ENCODE peak calls at places on chromosome 20, in seven cellular contexts. T is prostate gland, D is adrenal gland, B is ovary, O is lower leg skin, H is breast epithelium, J is tibial nerve. X is an unnamed sample.

GRCh38 chr20:20399705-20400104 is 31.8 kb downstream of the INSM1 start:
- DNase-seq in T (no peak), B (no peak), H (no peak), D (no peak), O (no peak), J (no peak), X (no peak)

GRCh38 chr20:52268184-52268583 is 76.6 kb upstream of the ZFP64 start:
- DNase-seq in H (no peak), J (no peak), T (no peak), B (no peak), D (no peak), O (no peak), X (no peak)

GRCh38 chr20:63462244-63462643 is 10.2 kb downstream of the KCNQ2 start:
- DNase-seq in J (no peak), O (no peak), D (no peak), B (no peak), H (no peak), T (no peak), X (no peak)

GRCh38 chr20:58585753-58586540 is 65.1 kb upstream of the STX16 start:
- DNase-seq in H (no peak), O (no peak), D (no peak), B (no peak), J (no peak), T (no peak), X (no peak)

GRCh38 chr20:50354690-50355592 is 155.2 kb upstream of the PTPN1 start:
- DNase-seq in D (no peak), O (no peak), T (no peak), J (no peak), B (no peak), H (no peak), X (no peak)

GRCh38 chr20:23156170-23156841 is 70.2 kb upstream of the CD93 start:
- DNase-seq in T (no peak), H (no peak), J (peak), O (peak), D (no peak), B (no peak), X (no peak)

GRCh38 chr20:4567172-4567571 is 154.5 kb upstream of the PRND start:
- DNase-seq in D (no peak), H (no peak), O (no peak), J (no peak), T (no peak), B (no peak), X (no peak)

GRCh38 chr20:24648919-24649318 is 179.5 kb downstream of the SYNDIG1 start:
- DNase-seq in T (no peak), O (no peak), B (no peak), H (no peak), D (no peak), J (no peak), X (no peak)

GRCh38 chr20:49481116-49481515 is 1.4 kb downstream of the KCNB1 start:
- DNase-seq in O (no peak), D (no peak), J (no peak), H (no peak), B (no peak), T (no peak), X (no peak)

GRCh38 chr20:32823737-32824588 is 4.2 kb downstream of the MAPRE1 start:
- DNase-seq in B (no peak), O (no peak), H (no peak), T (no peak), J (no peak), D (no peak), X (no peak)

GRCh38 chr20:34222208-34222607 is 19.0 kb upstream of the ASIP start:
- DNase-seq in J (peak), H (no peak), T (no peak), D (no peak), B (no peak), O (peak), X (no peak)

GRCh38 chr20:33838035-33838864 is 27.1 kb downstream of the CHMP4B start:
- DNase-seq in O (no peak), D (no peak), B (no peak), T (no peak), J (no peak), H (no peak), X (no peak)

GRCh38 chr20:56843817-56844216 is 214.7 kb downstream of the TFAP2C start:
- DNase-seq in B (no peak), H (no peak), T (no peak), J (no peak), D (no peak), O (no peak), X (no peak)

GRCh38 chr20:53077373-53078205 is 105.4 kb downstream of the TSHZ2 start:
- DNase-seq in O (peak), H (no peak), T (no peak), B (no peak), D (peak), J (peak), X (no peak)

GRCh38 chr20:61516398-61517208 is 264.5 kb downstream of the CDH4 start:
- DNase-seq in B (no peak), T (no peak), D (no peak), O (no peak), H (no peak), J (no peak), X (no peak)

GRCh38 chr20:41249781-41250281 is 67.7 kb downstream of the ZHX3 start:
- DNase-seq in D (no peak), B (peak), J (no peak), O (no peak), T (no peak), H (no peak), X (peak)

GRCh38 chr20:9363673-9364072 is 150.7 kb upstream of the LAMP5 start:
- DNase-seq in J (no peak), H (no peak), T (no peak), B (no peak), O (no peak), D (no peak), X (no peak)

GRCh38 chr20:63356931-63357879 is 3.9 kb downstream of the CHRNA4 start:
- DNase-seq in J (no peak), O (no peak), D (no peak), T (no peak), H (no peak), B (no peak), X (peak)

GRCh38 chr20:34475979-34476736 is 40.1 kb upstream of the DYNLRB1 start:
- DNase-seq in T (peak), J (peak), D (peak), O (no peak), B (peak), H (no peak), X (peak)

GRCh38 chr20:10728873-10729670 is 55.3 kb upstream of the JAG1 start:
- DNase-seq in B (no peak), O (no peak), T (no peak), H (no peak), J (no peak), D (no peak), X (no peak)

GRCh38 chr20:57161478-57162194 is 104.8 kb downstream of the BMP7 start:
- DNase-seq in B (no peak), O (no peak), T (no peak), D (no peak), H (no peak), J (no peak), X (no peak)

GRCh38 chr20:33305591-33306057 is 22.6 kb downstream of the BPIFB1 start:
- DNase-seq in D (no peak), H (no peak), J (no peak), O (no peak), B (no peak), T (no peak), X (no peak)

DNA sequence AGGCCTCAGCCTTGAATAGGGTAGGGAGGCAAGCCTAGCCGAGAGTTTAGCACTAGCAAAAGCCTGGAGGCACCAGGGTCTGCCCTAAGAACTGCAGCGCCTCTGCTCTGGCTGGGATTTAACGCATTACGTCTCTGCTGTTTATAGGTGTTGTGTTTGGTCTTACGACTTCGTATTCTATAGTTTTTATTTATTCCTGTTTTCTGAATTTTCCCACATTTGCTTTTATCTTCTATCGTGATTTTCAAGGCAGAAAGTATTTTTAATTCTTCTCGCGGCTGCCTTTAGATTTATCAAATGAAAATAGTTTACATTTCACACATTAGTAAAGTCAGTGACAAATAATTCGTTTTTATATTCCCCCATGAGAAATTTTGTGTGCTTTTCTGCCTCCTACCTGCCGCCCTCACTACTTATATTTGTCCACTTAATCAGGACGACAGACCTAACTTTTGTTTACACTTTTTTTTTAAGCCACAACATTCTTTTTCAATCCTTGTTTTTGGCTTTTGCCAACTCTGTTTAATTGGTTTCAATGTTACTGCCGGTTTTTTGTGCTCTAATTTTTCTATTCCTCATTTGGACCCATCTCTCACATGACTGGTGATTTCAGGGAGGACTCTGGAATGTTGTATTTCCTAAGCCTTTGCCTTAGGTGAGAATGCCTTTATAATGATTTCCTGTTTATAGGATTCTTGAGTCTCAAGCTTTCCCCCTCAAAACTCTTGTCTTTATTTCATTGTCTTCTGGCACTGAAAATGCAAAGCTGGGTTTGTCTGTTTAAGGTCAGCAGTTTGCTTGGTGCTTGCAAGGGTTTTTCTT is 1.3 kb upstream of the LZTS3 start:
- DNase-seq in J (no peak), D (no peak), B (no peak), T (no peak), H (no peak), O (no peak), X (no peak)
- TF ChIP-seq POLR2A in J (no peak), D (no peak), B (no peak), T (no peak), H (no peak), O (no peak), X (no peak)

GRCh38 chr20:18496042-18496441 is 983 bp downstream of the RBBP9 start:
- DNase-seq in B (no peak), J (no peak), H (no peak), O (no peak), T (no peak), D (no peak), X (no peak)

GRCh38 chr20:18497603-18498002 is 578 bp upstream of the RBBP9 start:
- DNase-seq in T (no peak), H (no peak), B (no peak), O (no peak), J (no peak), D (no peak), X (no peak)

GRCh38 chr20:18496740-18497592 is at the start of gene RBBP9:
- DNase-seq in J (peak), B (peak), H (peak), T (peak), O (peak), D (peak), X (peak)
- TF ChIP-seq POLR2A in J (peak), B (no peak), H (no peak), T (peak), O (no peak), D (no peak), X (peak)

GRCh38 chr20:46359233-46359751 is 47.1 kb downstream of the ELMO2 start:
- DNase-seq in J (no peak), O (no peak), H (no peak), D (no peak), T (no peak), B (no peak), X (no peak)
- TF ChIP-seq POLR2A in J (no peak), O (no peak), H (no peak), D (no peak), T (no peak), B (no peak), X (no peak)

GRCh38 chr20:54132612-54133433 is 41.0 kb downstream of the CYP24A1 start:
- DNase-seq in O (peak), T (peak), J (peak), D (no peak), H (no peak), B (no peak), X (no peak)
- TF ChIP-seq POLR2A in O (no peak), T (no peak), J (no peak), D (no peak), H (peak), B (no peak), X (no peak)